ENCODE peak calls at places on chromosomes 5 and 9, in four cellular contexts. X is K562, A is HepG2, E is GM12878. W is an unnamed sample.

GRCh38 chr9:132946624-132947295 is 2.3 kb upstream of the TSC1 start:
- DNase-seq in X (no peak), A (peak; percentile 40), E (no peak), W (no peak)

GRCh38 chr9:131406567-131407436 is 12.9 kb downstream of the PRRC2B start:
- DNase-seq in X (peak; percentile 9), A (no peak), E (no peak), W (no peak)

GRCh38 chr9:130282000-130282700 is 16.6 kb downstream of the HMCN2 start:
- DNase-seq in X (no peak), A (no peak), E (no peak), W (no peak)

GRCh38 chr9:133147412-133148271 is 16.1 kb downstream of the GBGT1 start:
- DNase-seq in X (peak; percentile 63), A (peak; percentile 70), E (no peak), W (peak; percentile 79)

GRCh38 chr5:148805323-148806290 is 20.8 kb upstream of the ADRB2 start:
- DNase-seq in X (peak; percentile 45), A (no peak), E (peak; percentile 79), W (peak; percentile 36)

GRCh38 chr5:16983022-16983639 is 47.0 kb upstream of the MYO10 start:
- DNase-seq in X (no peak), A (peak; percentile 68), E (no peak), W (no peak)

GRCh38 chr5:175870820-175871447 is 444 bp upstream of the CPLX2 start:
- DNase-seq in X (no peak), A (no peak), E (no peak), W (peak; percentile 47)

GRCh38 chr5:179287071-179287470 is 58.2 kb downstream of the ADAMTS2 start:
- DNase-seq in X (no peak), A (no peak), E (no peak), W (no peak)

GRCh38 chr5:115435065-115435775 is 109.4 kb downstream of the FEM1C start:
- DNase-seq in X (no peak), A (no peak), E (no peak), W (no peak)

GRCh38 chr5:113252066-113252465 is 182.7 kb downstream of the TSSK1B start:
- DNase-seq in X (no peak), A (no peak), E (no peak), W (no peak)

GRCh38 chr5:10354048-10354872 is 765 bp downstream of the MARCHF6 start:
- DNase-seq in X (peak; percentile 78), A (peak; percentile 53), E (no peak), W (no peak)

GRCh38 chr5:1744393-1745189 is 55.0 kb downstream of the MRPL36 start:
- DNase-seq in X (no peak), A (no peak), E (no peak), W (no peak)

GRCh38 chr5:36657563-36657995 is 51.2 kb downstream of the SLC1A3 start:
- DNase-seq in X (no peak), A (peak; percentile 4), E (no peak), W (no peak)

GRCh38 chr9:96021616-96022444 is 146.3 kb downstream of the ERCC6L2 start:
- DNase-seq in X (no peak), A (no peak), E (no peak), W (peak; percentile 80)

GRCh38 chr9:119601632-119602031 is 232.4 kb upstream of the BRINP1 start:
- DNase-seq in X (no peak), A (no peak), E (no peak), W (no peak)

GRCh38 chr5:14853685-14854084 is 17.9 kb downstream of the ANKH start:
- DNase-seq in X (no peak), A (no peak), E (no peak), W (no peak)

GRCh38 chr9:137757139-137757538 is 120.4 kb upstream of the CACNA1B start:
- DNase-seq in X (no peak), A (no peak), E (no peak), W (peak; percentile 51)

GRCh38 chr9:106956971-106957370 is 94.0 kb downstream of the ZNF462 start:
- DNase-seq in X (no peak), A (no peak), E (no peak), W (no peak)

GRCh38 chr5:68317641-68318040 is 102.1 kb downstream of the PIK3R1 start:
- DNase-seq in X (no peak), A (no peak), E (no peak), W (no peak)

GRCh38 chr5:68316469-68316868 is 100.9 kb downstream of the PIK3R1 start:
- DNase-seq in X (peak; percentile 55), A (no peak), E (no peak), W (no peak)

GRCh38 chr5:68313336-68313735 is 97.8 kb downstream of the PIK3R1 start:
- DNase-seq in X (no peak), A (no peak), E (no peak), W (no peak)

GRCh38 chr5:68314465-68314864 is 98.9 kb downstream of the PIK3R1 start:
- DNase-seq in X (no peak), A (no peak), E (no peak), W (no peak)

DNA sequence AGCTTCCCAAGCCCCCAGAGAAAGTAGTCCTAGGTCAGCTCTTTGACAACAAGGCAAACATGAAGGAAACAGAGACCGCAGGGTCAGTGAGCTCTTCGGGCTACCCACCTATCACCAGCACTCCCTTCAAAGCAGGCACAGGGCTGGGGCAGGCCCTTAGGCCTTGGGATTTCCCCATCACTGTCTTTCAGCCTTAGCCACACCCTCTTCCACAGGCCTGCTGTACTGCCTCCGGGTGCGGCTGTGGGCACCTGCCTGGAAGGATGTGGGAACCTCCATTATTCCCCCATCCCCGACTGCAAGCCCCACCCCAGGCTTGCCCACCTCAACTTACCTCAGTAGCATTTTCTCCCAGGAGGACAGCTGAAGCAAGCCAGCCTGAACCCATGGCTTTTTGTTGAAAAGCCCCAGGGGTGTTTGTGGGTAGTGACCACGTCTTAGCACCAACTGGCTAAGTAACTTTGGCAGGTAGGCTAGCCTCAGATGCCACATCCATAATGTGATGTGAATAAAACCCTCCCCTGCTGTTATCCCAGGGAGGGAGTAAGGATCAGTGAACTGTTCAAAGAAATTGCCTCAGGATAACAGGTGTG is 100.2 kb downstream of the PIK3R1 start:
- DNase-seq in X (no peak), A (no peak), E (peak; percentile 55), W (no peak)
- TF ChIP-seq FOXM1 in X (no peak), A (no peak), E (no peak), W (no peak)

GRCh38 chr9:126383395-126384104 is 56.9 kb downstream of the MVB12B start:
- DNase-seq in X (no peak), A (no peak), E (no peak), W (no peak)

GRCh38 chr9:126386814-126387213 is 60.2 kb downstream of the MVB12B start:
- DNase-seq in X (no peak), A (no peak), E (no peak), W (no peak)

GRCh38 chr9:126384926-126385325 is 58.3 kb downstream of the MVB12B start:
- DNase-seq in X (no peak), A (no peak), E (no peak), W (no peak)

GRCh38 chr9:126388964-126389363 is 62.3 kb downstream of the MVB12B start:
- DNase-seq in X (no peak), A (no peak), E (no peak), W (no peak)

GRCh38 chr9:126386088-126386487 is 59.5 kb downstream of the MVB12B start:
- DNase-seq in X (no peak), A (peak; percentile 37), E (no peak), W (no peak)
- TF ChIP-seq CTCF in X (peak; percentile 33), A (peak; percentile 70), E (peak; percentile 25), W (peak; percentile 28)

GRCh38 chr5:52925001-52925400 is 64.2 kb upstream of the ITGA2 start:
- DNase-seq in X (no peak), A (no peak), E (no peak), W (no peak)

GRCh38 chr5:52920929-52921328 is 68.2 kb upstream of the ITGA2 start:
- DNase-seq in X (no peak), A (no peak), E (no peak), W (no peak)

GRCh38 chr5:52924458-52924857 is 64.7 kb upstream of the ITGA2 start:
- DNase-seq in X (no peak), A (no peak), E (no peak), W (no peak)

GRCh38 chr5:52922384-52922783 is 66.8 kb upstream of the ITGA2 start:
- DNase-seq in X (no peak), A (peak; percentile 45), E (no peak), W (no peak)
- H3K4me2 ChIP-seq in X (no peak overlapping the region), A (no peak overlapping the region), E (no peak overlapping the region), W (no peak overlapping the region)

DNA sequence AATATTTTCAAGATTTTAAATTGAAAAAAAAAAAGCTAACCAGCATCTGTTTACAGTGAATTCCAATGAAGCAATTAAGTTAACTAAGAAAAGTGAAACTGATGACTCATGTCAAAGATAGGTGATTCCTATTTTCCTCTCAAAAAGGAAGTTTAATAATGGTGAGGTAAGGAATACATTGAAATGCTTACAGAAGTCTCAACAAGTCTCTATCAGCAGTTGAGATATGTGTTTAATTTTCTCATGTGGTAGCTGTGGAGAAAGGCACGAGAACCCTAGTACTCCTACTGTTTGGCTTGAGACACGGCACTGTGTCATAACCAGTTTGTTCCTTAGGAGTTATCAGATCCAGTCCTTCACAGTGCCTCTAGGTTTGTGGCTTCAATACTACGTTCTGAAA is 114.5 kb downstream of the SLC25A46 start:
- DNase-seq in X (no peak), A (no peak), E (no peak), W (no peak)
- TF ChIP-seq FOXM1 in X (no peak), A (no peak), E (no peak), W (no peak)

W was measured in SK-N-SH.